ENCODE peak calls at places on chromosomes 3 and 15, in four cellular contexts. N, Y, V and A are unnamed samples.

GRCh38 chr3:19489936-19490335 is 341.6 kb downstream of the KCNH8 start:
- DNase-seq in Y (no peak), N (no peak), V (no peak), A (peak; percentile 4)

GRCh38 chr3:32198011-32198410 is 40.5 kb upstream of the CMTM8 start:
- DNase-seq in Y (no peak), N (no peak), V (no peak), A (no peak)

GRCh38 chr3:161264771-161265343 is 43.7 kb downstream of the NMD3 start:
- DNase-seq in N (no peak), V (no peak), Y (peak; percentile 41), A (no peak)

GRCh38 chr3:143562789-143563188 is 285.5 kb downstream of the SLC9A9 start:
- DNase-seq in Y (no peak), N (no peak), V (no peak), A (no peak)

GRCh38 chr15:35986072-35986666 is 440.2 kb upstream of the DPH6 start:
- DNase-seq in Y (peak; percentile 12), V (no peak), N (no peak), A (no peak)

GRCh38 chr15:89203705-89204273 is 17.6 kb downstream of the RLBP1 start:
- DNase-seq in V (no peak), N (no peak), Y (no peak), A (no peak)

GRCh38 chr15:31200735-31201151 is 99.2 kb upstream of the TRPM1 start:
- DNase-seq in V (peak; percentile 86), Y (peak; percentile 51), N (peak; percentile 23), A (peak; percentile 83)

GRCh38 chr15:38864122-38864521 is 299.5 kb upstream of the RASGRP1 start:
- DNase-seq in N (no peak), Y (no peak), V (no peak), A (peak; percentile 72)

GRCh38 chr3:15997274-15997943 is 177.1 kb upstream of the GALNT15 start:
- DNase-seq in Y (no peak), N (no peak), V (no peak), A (no peak)

GRCh38 chr15:60651155-60651554 is 172.2 kb upstream of the ICE2 start:
- DNase-seq in N (no peak), V (no peak), Y (no peak), A (no peak)

GRCh38 chr3:141875893-141876380 is 506 bp upstream of the ATP1B3 start:
- DNase-seq in V (peak; percentile 60), Y (peak; percentile 84), N (peak; percentile 75), A (peak; percentile 90)

GRCh38 chr3:169914321-169914720 is 2.9 kb downstream of the SAMD7 start:
- DNase-seq in V (no peak), Y (peak; percentile 21), N (no peak), A (no peak)

GRCh38 chr3:195839260-195840010 is 27.7 kb upstream of the MUC4 start:
- DNase-seq in Y (no peak), N (no peak), V (no peak), A (no peak)

GRCh38 chr3:124780767-124781485 is 50.7 kb downstream of the UMPS start:
- DNase-seq in V (no peak), N (no peak), Y (peak; percentile 97), A (peak; percentile 91)

GRCh38 chr3:124780356-124780755 is 50.1 kb downstream of the UMPS start:
- DNase-seq in Y (peak; percentile 85), V (no peak), N (no peak), A (peak; percentile 65)

GRCh38 chr3:124779751-124780191 is 49.5 kb downstream of the UMPS start:
- DNase-seq in N (no peak), Y (no peak), V (no peak), A (no peak)

GRCh38 chr3:124778061-124778460 is 47.8 kb downstream of the UMPS start:
- DNase-seq in N (no peak), Y (no peak), V (no peak), A (no peak)

DNA sequence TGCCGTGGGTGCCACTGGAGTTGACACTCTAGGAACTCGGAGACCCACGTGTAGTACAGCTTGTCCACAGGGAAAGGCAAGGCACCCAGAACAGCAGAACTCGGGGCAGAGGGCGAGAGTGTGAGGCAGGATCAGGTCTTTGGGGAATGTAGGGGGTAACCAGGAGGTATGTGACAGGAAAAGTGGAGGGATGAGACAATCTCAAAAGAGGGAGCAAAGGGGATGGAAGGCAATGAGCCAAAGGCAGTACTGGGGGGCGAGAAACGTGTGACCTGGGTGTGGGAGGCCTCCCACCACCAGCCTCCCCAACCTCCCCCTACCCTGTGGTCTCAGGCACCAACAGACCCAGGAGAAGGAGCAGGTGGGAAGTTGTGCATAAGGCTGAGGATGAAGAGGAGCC is 48.9 kb downstream of the UMPS start:
- DNase-seq in Y (no peak), N (no peak), V (no peak), A (no peak)
- H3K79me1 ChIP-seq in Y (peaks cover 43% of the 10 kb centered on the region), N (peaks cover 6% of the 10 kb centered on the region), V (peaks cover 3% of the 10 kb centered on the region), A (peaks cover 31% of the 10 kb centered on the region)

DNA sequence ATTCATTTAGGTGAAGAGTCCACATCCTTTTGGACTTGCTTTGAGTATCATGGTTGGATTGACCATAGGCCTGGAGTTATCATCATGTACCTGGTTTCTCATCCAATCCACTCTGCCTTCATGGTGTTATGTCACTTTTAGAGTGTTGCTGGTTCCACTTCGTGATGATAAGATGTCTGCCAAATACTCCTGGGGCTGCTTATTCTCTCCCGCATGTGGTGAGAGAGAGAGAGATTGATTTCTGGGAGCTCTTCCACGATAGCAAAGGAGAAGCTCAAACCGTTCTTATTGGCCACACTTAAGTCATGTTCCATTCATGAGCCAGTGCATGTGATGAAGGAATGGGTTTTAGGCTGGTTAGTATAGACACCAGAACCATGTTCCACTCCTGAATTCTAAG is 47.6 kb downstream of the MITF start:
- DNase-seq in Y (no peak), N (no peak), V (no peak), A (no peak)
- H2BK15ac ChIP-seq in Y (peak overlapping the region; percentile 23), N (no peak overlapping the region), V (no peak overlapping the region), A (no peak overlapping the region)

DNA sequence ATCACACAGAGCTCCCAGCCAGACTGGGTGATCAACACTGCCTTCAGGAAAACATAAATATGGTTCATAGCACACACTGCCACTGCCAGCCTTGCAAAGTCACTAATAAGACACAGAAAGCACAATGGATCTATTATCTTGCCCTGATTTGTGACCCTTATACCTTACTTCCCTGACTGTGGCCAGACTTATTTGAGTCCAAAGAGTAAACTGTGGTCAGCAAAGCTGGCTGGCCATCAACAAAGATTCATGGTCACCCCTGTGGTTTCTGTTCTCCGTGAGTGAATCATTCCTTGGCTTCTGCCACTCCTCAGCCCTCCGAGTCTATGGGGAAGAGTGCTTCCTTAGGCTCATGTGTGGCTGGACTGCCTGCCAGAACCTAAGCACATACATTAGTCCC is 437.7 kb downstream of the RAP2B start:
- DNase-seq in V (no peak), N (no peak), Y (peak; percentile 87), A (no peak)
- H3K79me1 ChIP-seq in V (no peaks in the 10 kb centered on the region), N (no peaks in the 10 kb centered on the region), Y (no peaks in the 10 kb centered on the region), A (no peaks in the 10 kb centered on the region)

GRCh38 chr3:136817448-136817847 is 1.5 kb upstream of the SLC35G2 start:
- DNase-seq in V (no peak), Y (peak; percentile 80), N (no peak), A (no peak)
- H2BK15ac ChIP-seq in V (no peak overlapping the region), Y (no peak overlapping the region), N (no peak overlapping the region), A (no peak overlapping the region)

GRCh38 chr15:63016234-63016633 is 26.3 kb upstream of the TPM1 start:
- DNase-seq in Y (peak; percentile 32), N (no peak), V (no peak), A (no peak)

GRCh38 chr15:63013052-63013808 is 29.3 kb upstream of the TPM1 start:
- DNase-seq in N (no peak), V (no peak), Y (peak; percentile 67), A (peak; percentile 25)

GRCh38 chr15:63018639-63019038 is 23.9 kb upstream of the TPM1 start:
- DNase-seq in Y (peak; percentile 25), N (no peak), V (no peak), A (no peak)

GRCh38 chr15:63014578-63014977 is 28.0 kb upstream of the TPM1 start:
- DNase-seq in N (no peak), Y (no peak), V (no peak), A (no peak)

GRCh38 chr15:63015618-63016017 is 26.9 kb upstream of the TPM1 start:
- DNase-seq in N (no peak), V (no peak), Y (peak; percentile 76), A (no peak)
- H3K79me1 ChIP-seq in N (no peaks in the 10 kb centered on the region), V (no peaks in the 10 kb centered on the region), Y (no peaks in the 10 kb centered on the region), A (no peaks in the 10 kb centered on the region)

DNA sequence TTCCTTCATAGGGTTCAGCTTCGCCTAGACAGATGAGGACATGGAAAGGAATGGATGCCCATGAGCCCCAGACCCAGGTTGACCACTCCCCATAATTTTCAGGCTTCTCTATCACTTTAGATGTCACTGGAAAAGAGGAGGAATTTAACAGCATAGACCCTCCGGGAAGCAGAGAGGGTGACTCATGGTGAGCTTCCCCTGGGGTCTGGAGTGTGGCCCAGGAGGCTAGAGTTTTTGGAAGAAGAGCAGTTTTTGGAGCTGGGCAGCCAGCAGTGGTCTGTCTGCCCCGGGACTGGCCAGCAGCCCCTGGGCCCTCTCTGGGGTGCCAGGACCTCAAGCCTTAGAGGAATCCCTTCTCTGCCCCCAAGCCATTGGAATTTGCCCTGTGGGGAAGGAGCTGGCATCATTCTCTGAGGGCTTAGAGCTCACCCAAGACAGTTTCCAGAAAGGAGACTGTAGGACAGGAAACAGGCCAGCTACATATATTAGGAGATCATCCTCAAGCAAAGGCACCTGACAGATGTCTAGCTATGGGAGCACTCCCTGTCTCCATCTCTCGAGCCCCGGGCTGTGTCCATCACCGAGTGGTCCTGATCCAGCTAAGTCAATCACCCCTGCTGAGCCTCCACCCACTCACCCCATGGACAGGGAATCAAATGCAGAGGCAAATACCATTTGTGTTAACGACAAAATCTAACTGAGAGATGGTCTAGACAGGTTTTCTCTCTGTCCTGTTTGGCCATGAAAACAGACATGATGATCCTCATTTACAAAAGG is 67.3 kb downstream of the MEGF11 start:
- DNase-seq in V (peak; percentile 5), N (no peak), Y (no peak), A (no peak)
- H2BK15ac ChIP-seq in V (no peak overlapping the region), N (no peak overlapping the region), Y (no peak overlapping the region), A (no peak overlapping the region)

GRCh38 chr15:73597036-73597638 is 36.1 kb downstream of the NPTN start:
- DNase-seq in Y (no peak), V (no peak), N (no peak), A (no peak)

GRCh38 chr15:73596214-73596613 is 37.0 kb downstream of the NPTN start:
- DNase-seq in Y (peak; percentile 44), V (no peak), N (no peak), A (peak; percentile 42)

GRCh38 chr15:73598540-73599195 is 34.5 kb downstream of the NPTN start:
- DNase-seq in Y (peak; percentile 29), N (no peak), V (no peak), A (no peak)

GRCh38 chr15:73593278-73594074 is 39.7 kb downstream of the NPTN start:
- DNase-seq in N (no peak), V (no peak), Y (peak; percentile 48), A (no peak)

DNA sequence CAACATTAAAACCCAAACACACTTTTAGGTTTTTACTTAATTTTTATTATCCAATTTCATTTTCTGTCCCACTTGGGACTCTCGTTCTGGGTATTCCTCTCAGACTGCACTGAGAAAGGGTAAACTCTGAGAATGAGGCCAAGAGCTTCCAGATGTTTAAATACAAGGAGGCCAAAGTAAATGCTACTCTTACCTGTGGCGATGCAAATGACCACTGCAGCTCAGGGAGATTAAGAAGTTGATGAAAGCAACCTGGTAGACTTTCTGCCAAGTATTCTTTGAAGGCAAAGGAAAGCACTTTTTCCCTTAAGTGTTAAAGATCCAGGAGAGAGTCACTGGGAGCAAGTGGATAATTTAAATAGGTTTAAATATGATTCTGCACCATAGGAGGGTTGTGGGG is 39.1 kb downstream of the NPTN start:
- DNase-seq in N (no peak), V (no peak), Y (no peak), A (no peak)
- H3K79me1 ChIP-seq in N (no peaks in the 10 kb centered on the region), V (peaks cover 7% of the 10 kb centered on the region), Y (peaks cover 44% of the 10 kb centered on the region), A (peaks cover 26% of the 10 kb centered on the region)